ENCODE peak calls at places on chromosomes 1 and 21, in ten cellular contexts. W is neuronal stem cell, X is stomach, F is tibial artery, M is ascending aorta, R is OCI-LY7, B is ovary, H is psoas muscle, Z is prostate gland, J is heart right ventricle. S is an unnamed sample.

GRCh38 chr1:90591355-90591969 is 125.6 kb downstream of the BARHL2 start:
- DNase-seq in H (no peak), W (no peak), J (no peak), M (no peak), F (no peak), B (no peak), X (no peak), R (no peak), Z (no peak), S (no peak)

GRCh38 chr1:151811181-151811580 is 6.0 kb upstream of the LINGO4 start:
- DNase-seq in J (no peak), R (no peak), H (peak; percentile 34), F (no peak), W (no peak), B (no peak), M (no peak), X (no peak), Z (no peak), S (no peak)

GRCh38 chr1:76425104-76425842 is 350.7 kb downstream of the ST6GALNAC3 start:
- DNase-seq in M (no peak), Z (no peak), H (no peak), F (no peak), B (no peak), X (no peak), J (no peak), W (no peak), R (peak; percentile 55), S (no peak)

GRCh38 chr21:45016491-45017375 is 57.6 kb upstream of the ADARB1 start:
- DNase-seq in W (no peak), M (peak; percentile 5), X (no peak), R (no peak), H (peak; percentile 14), B (peak; percentile 22), Z (no peak), F (peak; percentile 19), J (no peak), S (peak; percentile 36)

GRCh38 chr1:153957744-153958110 is 685 bp downstream of the CRTC2 start:
- DNase-seq in J (no peak), B (no peak), H (no peak), M (no peak), X (no peak), W (no peak), F (no peak), R (peak; percentile 62), Z (no peak), S (no peak)

GRCh38 chr1:72119491-72119890 is 162.8 kb downstream of the NEGR1 start:
- DNase-seq in B (no peak), F (no peak), H (no peak), X (no peak), W (no peak), R (no peak), J (no peak), Z (no peak), M (no peak), S (no peak)

GRCh38 chr21:34639882-34640788 is 25.2 kb upstream of the RCAN1 start:
- DNase-seq in F (no peak), Z (no peak), W (no peak), H (no peak), J (no peak), R (no peak), B (no peak), X (no peak), M (no peak), S (no peak)

GRCh38 chr1:96157101-96157500 is 564.5 kb upstream of the PTBP2 start:
- DNase-seq in W (no peak), R (no peak), F (no peak), Z (no peak), X (no peak), H (no peak), M (no peak), J (no peak), B (no peak), S (no peak)

GRCh38 chr1:208781391-208782035 is 537.3 kb upstream of the PLXNA2 start:
- DNase-seq in J (no peak), Z (no peak), B (no peak), F (no peak), X (no peak), W (no peak), M (no peak), H (no peak), R (no peak), S (no peak)

GRCh38 chr21:40671721-40672120 is 175.2 kb downstream of the DSCAM start:
- DNase-seq in Z (no peak), F (no peak), W (no peak), M (no peak), B (no peak), X (no peak), H (no peak), J (no peak), R (no peak), S (no peak)

GRCh38 chr21:40667964-40668363 is 179.0 kb downstream of the DSCAM start:
- DNase-seq in B (no peak), R (no peak), W (no peak), M (no peak), F (no peak), Z (no peak), H (no peak), X (no peak), J (no peak), S (no peak)

GRCh38 chr21:40668535-40669275 is 178.3 kb downstream of the DSCAM start:
- DNase-seq in R (no peak), X (no peak), B (no peak), M (no peak), Z (no peak), W (no peak), J (no peak), F (no peak), H (no peak), S (no peak)

DNA sequence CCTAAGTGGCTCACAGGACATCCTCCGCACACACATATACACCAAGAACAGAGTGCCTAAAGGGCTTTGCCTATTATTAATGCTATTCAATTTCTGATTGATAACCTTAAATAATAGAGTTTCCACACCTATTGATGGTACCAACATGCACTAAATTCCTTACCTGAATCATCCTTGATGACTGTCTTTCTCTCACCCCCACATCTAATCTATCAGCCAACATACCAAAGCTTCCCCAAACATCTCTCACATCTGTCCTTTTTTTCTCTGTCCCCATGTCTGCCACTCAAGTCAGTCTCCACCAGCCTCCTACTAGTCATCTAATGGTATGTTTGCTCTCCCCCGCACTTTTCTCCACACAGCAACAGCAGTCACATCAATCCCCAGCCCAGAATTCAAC is 174.4 kb downstream of the DSCAM start:
- DNase-seq in W (no peak), J (no peak), F (no peak), R (no peak), H (no peak), X (no peak), M (no peak), B (no peak), Z (no peak), S (no peak)
- H3K4me1 ChIP-seq in W (no peaks in the 10 kb centered on the region), J (no peaks in the 10 kb centered on the region), F (no peaks in the 10 kb centered on the region), R (no peaks in the 10 kb centered on the region), H (no peaks in the 10 kb centered on the region), X (no peaks in the 10 kb centered on the region), M (no peaks in the 10 kb centered on the region), B (no peaks in the 10 kb centered on the region), Z (no peaks in the 10 kb centered on the region), S (no peaks in the 10 kb centered on the region)

GRCh38 chr1:201538618-201539551 is at the start of gene NAV1:
- DNase-seq in F (peak; percentile 67), J (peak; percentile 70), W (peak; percentile 70), X (peak; percentile 38), B (peak; percentile 43), R (no peak), M (no peak), H (peak; percentile 82), Z (no peak), S (peak; percentile 36)

GRCh38 chr1:201537467-201537866 is 1.5 kb upstream of the NAV1 start:
- DNase-seq in M (no peak), H (no peak), R (no peak), B (no peak), J (no peak), F (no peak), W (no peak), X (no peak), Z (no peak), S (no peak)

GRCh38 chr1:201537966-201538617 is 835 bp upstream of the NAV1 start:
- DNase-seq in W (no peak), H (no peak), B (no peak), Z (no peak), R (no peak), J (no peak), F (no peak), M (no peak), X (no peak), S (no peak)

GRCh38 chr1:201540846-201541735 is 2.2 kb downstream of the NAV1 start:
- DNase-seq in H (no peak), W (no peak), X (no peak), M (no peak), R (peak; percentile 45), J (no peak), B (no peak), F (no peak), Z (no peak), S (no peak)

DNA sequence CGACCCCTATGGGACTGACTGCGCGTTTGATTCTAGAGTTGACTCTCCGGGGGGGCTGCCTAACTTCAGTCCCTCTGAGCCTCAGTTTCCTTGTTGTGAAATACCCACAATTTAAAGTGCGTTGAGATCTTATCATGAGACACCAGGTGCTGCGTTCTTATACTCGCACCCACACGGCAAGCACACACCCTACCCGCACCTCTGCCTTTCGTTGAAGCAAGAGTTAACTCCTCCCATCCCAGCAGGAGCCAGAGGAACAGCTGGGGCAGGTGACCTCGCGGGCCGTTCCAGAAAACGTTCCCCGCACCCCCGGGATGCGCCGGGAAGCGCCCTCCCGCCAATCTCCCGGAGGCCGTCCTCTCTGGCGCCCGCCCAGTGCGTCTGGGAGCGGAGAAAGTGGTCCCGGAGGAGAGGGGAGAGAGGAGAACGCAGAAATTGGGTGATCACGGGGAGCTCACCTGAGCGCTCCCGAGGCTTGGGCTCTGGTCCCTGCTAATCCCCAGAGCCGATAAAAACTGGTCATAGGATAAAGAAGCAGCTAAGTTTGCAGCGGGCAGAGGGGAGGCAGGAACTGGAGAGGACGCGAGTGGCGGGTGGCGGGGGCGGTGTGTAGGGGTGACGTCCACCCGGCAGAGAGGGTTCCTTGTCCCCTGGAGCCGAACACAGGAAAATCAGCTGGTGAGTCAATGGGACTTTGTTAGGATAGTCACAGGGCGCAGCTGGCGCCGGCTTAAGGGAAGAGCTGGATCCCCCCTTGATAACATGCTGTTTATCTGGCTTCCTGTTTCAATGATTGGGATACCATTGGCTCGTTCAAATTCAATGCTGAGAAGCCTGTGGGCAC is 856 bp downstream of the NAV1 start:
- DNase-seq in J (peak; percentile 72), R (no peak), H (peak; percentile 71), B (peak; percentile 42), Z (no peak), M (no peak), F (peak; percentile 80), X (no peak), W (no peak), S (no peak)
- H3K27ac ChIP-seq in J (peak overlapping the region; percentile 93), R (no peak overlapping the region), H (peak overlapping the region; percentile 74), B (peak overlapping the region; percentile 63), Z (peak overlapping the region; percentile 68), M (peak overlapping the region; percentile 88), F (peak overlapping the region; percentile 70), X (peak overlapping the region; percentile 83), W (no peak overlapping the region), S (no peak overlapping the region)

GRCh38 chr1:32250893-32251716 is at the start of gene LCK:
- DNase-seq in Z (no peak), M (no peak), B (no peak), R (peak; percentile 85), J (no peak), W (no peak), X (no peak), F (no peak), H (no peak), S (no peak)
- H3K4me1 ChIP-seq in Z (no peaks in the 10 kb centered on the region), M (no peaks in the 10 kb centered on the region), B (peaks cover 12% of the 10 kb centered on the region), R (peaks cover 100% of the 10 kb centered on the region), J (peaks cover 69% of the 10 kb centered on the region), W (peaks cover 20% of the 10 kb centered on the region), X (peaks cover 42% of the 10 kb centered on the region), F (no peaks in the 10 kb centered on the region), H (peaks cover 19% of the 10 kb centered on the region), S (peaks cover 5% of the 10 kb centered on the region)

GRCh38 chr1:2526824-2527552 is 592 bp upstream of the PANK4 start:
- DNase-seq in H (peak; percentile 59), B (no peak), R (no peak), W (peak; percentile 61), Z (no peak), X (no peak), J (peak; percentile 66), M (no peak), F (peak; percentile 57), S (no peak)
- H3K27ac ChIP-seq in H (peak overlapping the region; percentile 76), B (peak overlapping the region; percentile 43), R (no peak overlapping the region), W (peak overlapping the region; percentile 81), Z (peak overlapping the region; percentile 84), X (peak overlapping the region; percentile 88), J (peak overlapping the region; percentile 89), M (peak overlapping the region; percentile 68), F (peak overlapping the region; percentile 84), S (no peak overlapping the region)